ENCODE peak calls at places on chromosomes 7 and 10, in nine cellular contexts. B is IMR-90, M is substantia nigra, D is astrocyte, U is transverse colon, N is foreskin keratinocyte, W is SK-N-SH, X is PC-3, P is A549. Z is an unnamed sample.

GRCh38 chr7:44959433-44959951 is 19.3 kb downstream of the MYO1G start:
- DNase-seq in B (peak), M (no peak), D (no peak), U (no peak), N (peak), W (peak), X (no peak), P (peak), Z (no peak)

GRCh38 chr7:16811555-16811954 is 6.8 kb upstream of the AGR2 start:
- DNase-seq in B (peak), M (no peak), D (peak), U (no peak), N (no peak), W (no peak), X (peak), P (peak), Z (no peak)

GRCh38 chr10:29736325-29737208 is 101.8 kb upstream of the SVIL start:
- DNase-seq in B (peak), M (no peak), D (peak), U (peak), N (peak), W (peak), X (peak), P (peak), Z (no peak)

GRCh38 chr7:36667007-36667406 is 57.3 kb downstream of the AOAH start:
- DNase-seq in B (no peak), M (no peak), D (peak), U (no peak), N (no peak), W (no peak), X (no peak), P (no peak), Z (no peak)

GRCh38 chr10:86340176-86340990 is 26.2 kb downstream of the GRID1 start:
- DNase-seq in B (no peak), M (no peak), D (no peak), U (no peak), N (no peak), W (no peak), X (no peak), P (no peak), Z (no peak)

GRCh38 chr7:23759556-23760391 is 49.8 kb downstream of the STK31 start:
- DNase-seq in B (peak), M (no peak), D (peak), U (no peak), N (peak), W (no peak), X (peak), P (peak), Z (peak)

GRCh38 chr10:24488631-24489030 is 235.1 kb downstream of the ARHGAP21 start:
- DNase-seq in B (no peak), M (no peak), D (no peak), U (peak), N (peak), W (no peak), X (no peak), P (no peak), Z (no peak)

GRCh38 chr10:3046941-3047621 is 20.3 kb upstream of the PFKP start:
- DNase-seq in B (peak), M (no peak), D (peak), U (no peak), N (no peak), W (no peak), X (no peak), P (no peak), Z (no peak)

GRCh38 chr7:29091722-29092121 is 54.6 kb downstream of the CPVL start:
- DNase-seq in B (no peak), M (no peak), D (no peak), U (no peak), N (no peak), W (no peak), X (no peak), P (no peak), Z (no peak)

GRCh38 chr7:40223451-40224112 is 88.8 kb downstream of the SUGCT start:
- DNase-seq in B (no peak), M (no peak), D (no peak), U (no peak), N (no peak), W (no peak), X (no peak), P (no peak), Z (no peak)

GRCh38 chr7:27143022-27143949 is at the start of gene HOXA5:
- DNase-seq in B (peak), M (no peak), D (peak), U (peak), N (peak), W (peak), X (no peak), P (peak), Z (peak)

GRCh38 chr7:101564778-101565211 is 64.3 kb downstream of the MYL10 start:
- DNase-seq in B (no peak), M (no peak), D (no peak), U (peak), N (no peak), W (peak), X (peak), P (peak), Z (no peak)

GRCh38 chr7:75756340-75757297 is 15.4 kb downstream of the CCL26 start:
- DNase-seq in B (peak), M (no peak), D (no peak), U (no peak), N (no peak), W (peak), X (peak), P (peak), Z (no peak)

GRCh38 chr7:15837627-15838026 is 151.1 kb upstream of the MEOX2 start:
- DNase-seq in B (no peak), M (no peak), D (no peak), U (no peak), N (no peak), W (no peak), X (no peak), P (no peak), Z (no peak)

GRCh38 chr7:148204639-148205292 is 385.8 kb upstream of the C7orf33 start:
- DNase-seq in B (no peak), M (no peak), D (no peak), U (no peak), N (no peak), W (no peak), X (no peak), P (no peak), Z (no peak)

GRCh38 chr10:131764929-131765328 is 135.9 kb upstream of the PPP2R2D start:
- DNase-seq in B (no peak), M (no peak), D (no peak), U (no peak), N (no peak), W (no peak), X (no peak), P (no peak), Z (no peak)

GRCh38 chr7:36406156-36406555 is 16.5 kb downstream of the ANLN start:
- DNase-seq in B (no peak), M (peak), D (peak), U (no peak), N (no peak), W (no peak), X (no peak), P (no peak), Z (no peak)

GRCh38 chr7:151176401-151176800 is 8.9 kb upstream of the GBX1 start:
- DNase-seq in B (no peak), M (no peak), D (no peak), U (no peak), N (no peak), W (no peak), X (no peak), P (no peak), Z (no peak)

GRCh38 chr7:120997902-120998301 is 9.4 kb downstream of the CPED1 start:
- DNase-seq in B (no peak), M (no peak), D (no peak), U (peak), N (no peak), W (no peak), X (no peak), P (no peak), Z (no peak)

GRCh38 chr10:84605802-84606201 is 277.4 kb downstream of the CCSER2 start:
- DNase-seq in B (no peak), M (no peak), D (no peak), U (no peak), N (peak), W (no peak), X (no peak), P (no peak), Z (no peak)

GRCh38 chr7:158997471-158997870 is 141.1 kb downstream of the DYNC2I1 start:
- DNase-seq in B (no peak), M (no peak), D (no peak), U (no peak), N (no peak), W (peak), X (no peak), P (no peak), Z (no peak)

GRCh38 chr7:82114237-82114636 is 329.3 kb downstream of the CACNA2D1 start:
- DNase-seq in B (no peak), M (no peak), D (no peak), U (no peak), N (no peak), W (no peak), X (no peak), P (no peak), Z (no peak)

GRCh38 chr7:43591551-43592180 is 8.8 kb downstream of the STK17A start:
- DNase-seq in B (peak), M (no peak), D (peak), U (no peak), N (peak), W (no peak), X (peak), P (no peak), Z (no peak)

GRCh38 chr10:62096534-62096933 is 172.1 kb downstream of the RTKN2 start:
- DNase-seq in B (peak), M (no peak), D (no peak), U (no peak), N (no peak), W (no peak), X (no peak), P (no peak), Z (no peak)
- H3K27ac ChIP-seq in B (peak), M (no peak), D (no peak), U (peak), N (no peak), W (no peak), X (no peak), P (peak), Z (peak)

DNA sequence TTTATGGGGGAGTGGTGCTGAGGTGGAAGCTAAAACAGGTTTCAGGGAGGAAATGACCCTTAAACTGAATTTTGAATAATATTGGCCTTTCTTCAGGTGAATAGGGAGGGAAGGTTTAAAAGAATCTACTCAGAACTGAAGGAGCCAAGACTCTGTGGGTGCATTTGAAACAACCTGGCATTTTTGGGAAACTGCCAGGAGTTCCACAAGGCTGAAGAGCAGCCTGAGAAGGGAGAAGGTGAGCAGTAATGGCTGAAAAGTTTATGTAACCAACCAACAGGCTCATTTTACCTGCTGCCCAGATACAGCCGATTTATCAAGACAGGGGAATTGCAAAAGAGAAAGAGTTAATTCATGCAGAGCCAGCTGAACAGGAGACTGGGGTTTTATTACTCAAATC is 4.0 kb upstream of the PANK1 start:
- DNase-seq in B (no peak), M (no peak), D (no peak), U (no peak), N (no peak), W (no peak), X (no peak), P (no peak), Z (no peak)
- H3K27ac ChIP-seq in B (no peak), M (no peak), D (no peak), U (no peak), N (no peak), W (no peak), X (no peak), P (no peak), Z (no peak)

GRCh38 chr10:73941300-73941699 is 30.4 kb downstream of the PLAU start:
- DNase-seq in B (no peak), M (no peak), D (peak), U (no peak), N (no peak), W (no peak), X (peak), P (no peak), Z (no peak)
- H3K27ac ChIP-seq in B (no peak), M (no peak), D (no peak), U (peak), N (peak), W (no peak), X (peak), P (peak), Z (peak)

DNA sequence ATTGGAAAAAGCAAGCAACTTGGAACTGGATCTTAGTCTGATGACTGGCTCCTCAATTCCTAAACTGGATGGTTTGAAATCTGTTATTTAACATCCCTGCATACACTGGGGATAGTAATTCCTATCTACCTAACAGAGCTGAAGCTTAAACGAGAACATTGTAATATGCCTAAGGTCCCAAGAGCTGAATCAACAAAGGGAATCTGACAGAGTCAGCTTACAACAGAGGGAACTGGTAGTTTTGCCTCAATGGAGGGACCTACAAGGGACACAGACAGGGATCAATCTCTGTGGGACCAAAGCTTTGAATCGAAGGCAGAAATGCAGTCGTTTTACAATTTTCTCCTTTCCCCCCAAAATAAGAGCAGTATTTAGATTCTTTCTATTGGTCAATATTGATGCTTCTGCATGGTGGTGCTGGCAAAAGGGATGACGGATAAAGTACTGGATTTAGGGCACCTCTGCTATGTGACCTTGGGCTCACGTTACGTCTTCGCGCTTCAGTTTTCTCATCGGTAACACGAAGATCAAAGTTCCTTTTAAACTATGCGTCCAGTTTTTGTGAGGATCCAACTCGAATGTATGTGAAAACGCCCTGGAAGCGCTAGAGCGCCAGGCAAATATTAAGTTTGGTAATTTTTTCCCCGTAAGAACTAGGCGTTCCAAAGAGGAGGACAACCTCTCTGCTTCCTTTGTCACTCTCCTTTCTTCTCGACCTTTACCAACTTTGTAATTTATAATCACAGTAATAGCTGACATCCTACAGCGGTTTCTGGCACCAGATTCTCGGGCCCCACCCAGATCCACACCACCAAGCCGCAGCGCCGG is 1.1 kb downstream of the ACTR1A start:
- DNase-seq in B (peak), M (no peak), D (no peak), U (no peak), N (no peak), W (no peak), X (no peak), P (no peak), Z (no peak)
- H3K27ac ChIP-seq in B (peak), M (peak), D (peak), U (peak), N (peak), W (peak), X (peak), P (peak), Z (peak)

GRCh38 chr7:21639206-21639868 is 96.5 kb downstream of the DNAH11 start:
- DNase-seq in B (no peak), M (no peak), D (no peak), U (no peak), N (no peak), W (no peak), X (peak), P (no peak), Z (no peak)
- H3K27ac ChIP-seq in B (no peak), M (no peak), D (no peak), U (no peak), N (no peak), W (no peak), X (peak), P (no peak), Z (no peak)